ENCODE peak calls at places on chromosomes 13 and 19, in four cellular contexts. V is sigmoid colon, P is cardiac fibroblast, W is AG10803. S is an unnamed sample.

GRCh38 chr13:23741879-23742510 is 147.2 kb downstream of the MIPEP start:
- DNase-seq in V (no peak), P (peak; percentile 24), W (no peak), S (no peak)

GRCh38 chr19:35117017-35117570 is 1.5 kb downstream of the FXYD3 start:
- DNase-seq in V (no peak), P (no peak), W (no peak), S (no peak)

GRCh38 chr19:18499055-18499775 is 22.7 kb downstream of the ELL start:
- DNase-seq in V (no peak), P (no peak), W (no peak), S (no peak)

GRCh38 chr19:42426643-42427042 is 545 bp downstream of the LIPE start:
- DNase-seq in V (no peak), P (no peak), W (no peak), S (no peak)

GRCh38 chr13:110067355-110068175 is 239.4 kb downstream of the COL4A1 start:
- DNase-seq in V (no peak), P (no peak), W (no peak), S (no peak)

GRCh38 chr13:112064222-112064621 is 2.7 kb upstream of the SOX1 start:
- DNase-seq in V (no peak), P (no peak), W (no peak), S (no peak)

GRCh38 chr19:41919948-41920712 is 8.1 kb downstream of the ERFL start:
- DNase-seq in V (no peak), P (no peak), W (no peak), S (no peak)

GRCh38 chr13:106967391-106967790 is 399.5 kb upstream of the ARGLU1 start:
- DNase-seq in V (no peak), P (no peak), W (no peak), S (no peak)

GRCh38 chr13:51146667-51147066 is 35.6 kb upstream of the C13orf42 start:
- DNase-seq in V (no peak), P (no peak), W (no peak), S (no peak)

GRCh38 chr19:13984186-13984585 is 21.9 kb downstream of the RFX1 start:
- DNase-seq in V (no peak), P (no peak), W (no peak), S (no peak)

GRCh38 chr19:17136026-17136425 is 60.4 kb downstream of the MYO9B start:
- DNase-seq in V (no peak), P (no peak), W (no peak), S (no peak)

GRCh38 chr19:29683009-29683408 is 17.7 kb downstream of the PLEKHF1 start:
- DNase-seq in V (no peak), P (peak; percentile 74), W (no peak), S (no peak)
- TF ChIP-seq CTCF in V (no peak), P (no peak), W (no peak), S (no peak)

GRCh38 chr13:40231311-40231710 is 435.1 kb downstream of the FOXO1 start:
- DNase-seq in V (no peak), P (no peak), W (no peak), S (no peak)
- H3K4me3 ChIP-seq in V (no peak overlapping the region), P (no peak overlapping the region), W (no peak overlapping the region), S (no peak overlapping the region)

DNA sequence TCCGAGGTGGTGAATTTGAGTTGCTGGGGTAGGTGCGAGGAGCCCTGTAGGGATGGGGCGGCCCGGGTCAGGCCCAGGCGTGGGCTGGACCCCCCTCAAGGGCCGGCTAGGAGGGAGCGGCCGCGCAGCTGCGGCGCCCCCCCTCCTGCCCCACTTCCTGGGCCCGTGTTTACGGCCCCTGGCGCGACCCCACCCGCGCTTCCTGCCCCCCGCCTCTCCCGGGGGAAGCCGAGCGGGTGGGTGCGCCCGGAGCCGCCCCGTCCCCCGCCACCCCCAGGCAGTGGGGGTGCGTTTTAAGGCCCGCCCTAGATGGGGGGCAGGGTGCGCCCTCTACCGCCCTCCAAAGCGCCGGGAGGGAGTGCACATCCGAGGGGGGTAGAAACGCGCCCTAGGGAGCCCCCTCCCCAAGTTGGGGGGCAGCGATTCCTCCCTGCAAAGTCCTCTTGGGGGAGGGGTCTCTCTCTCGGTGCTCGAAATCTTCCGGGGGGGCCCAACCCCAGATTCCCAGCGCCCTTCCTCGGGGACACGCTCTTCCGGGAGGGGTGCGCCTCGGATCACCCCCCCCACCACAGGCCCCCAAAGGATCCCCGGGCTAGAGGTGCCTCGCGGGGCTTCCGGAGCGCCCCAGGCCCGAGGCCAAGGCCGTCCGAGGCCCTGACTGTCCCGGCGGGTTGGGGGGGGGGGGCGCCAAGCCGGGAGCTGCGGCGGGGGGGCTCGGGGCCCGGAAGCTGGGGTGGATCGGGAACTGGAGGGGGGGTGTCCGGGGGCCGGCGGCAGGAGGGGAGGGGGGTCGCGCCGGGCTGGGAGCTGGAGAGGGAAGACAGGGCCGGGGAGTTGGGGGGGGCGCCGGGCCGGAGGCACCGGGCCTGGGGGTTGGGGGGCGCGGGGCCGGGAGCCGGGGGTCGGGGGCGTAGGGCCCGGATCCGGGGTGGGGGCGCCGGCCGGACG is 807 bp downstream of the TLE5 start:
- DNase-seq in V (peak; percentile 84), P (peak; percentile 25), W (peak; percentile 36), S (peak; percentile 89)
- TF ChIP-seq CTCF in V (no peak), P (peak; percentile 2), W (peak; percentile 27), S (no peak)

GRCh38 chr19:23557381-23557780 is 129.6 kb downstream of the ZNF675 start:
- DNase-seq in V (no peak), P (no peak), W (no peak), S (no peak)
- H3K4me3 ChIP-seq in V (no peak overlapping the region), P (no peak overlapping the region), W (no peak overlapping the region), S (no peak overlapping the region)

S was measured in mucosa of descending colon.